ENCODE peak calls at places on chromosomes 11 and 22, in seven cellular contexts. T is keratinocyte, C is body of pancreas, E is epithelial cell of proximal tubule, F is BJ, Y is right cardiac atrium, V is HepG2. H is an unnamed sample.

GRCh38 chr11:43982421-43982820 is 40.0 kb downstream of the C11orf96 start:
- DNase-seq in F (no peak), C (no peak), V (no peak), Y (no peak), E (no peak), T (no peak), H (no peak)

GRCh38 chr11:115501895-115502589 is 2.2 kb downstream of the CADM1 start:
- DNase-seq in F (no peak), V (peak), T (no peak), Y (no peak), E (no peak), C (no peak), H (no peak)

GRCh38 chr11:31796523-31797226 is 14.4 kb downstream of the PAX6 start:
- DNase-seq in C (no peak), T (no peak), V (no peak), Y (no peak), F (no peak), E (no peak), H (no peak)

GRCh38 chr11:121070951-121071350 is 30.1 kb upstream of the TECTA start:
- DNase-seq in C (no peak), E (no peak), V (no peak), T (no peak), Y (no peak), F (no peak), H (no peak)

GRCh38 chr22:44026630-44027511 is 2.8 kb downstream of the PARVB start:
- DNase-seq in Y (peak), E (no peak), T (no peak), V (no peak), F (no peak), C (peak), H (peak)

GRCh38 chr11:33655842-33656600 is 44.6 kb downstream of the C11orf91 start:
- DNase-seq in T (no peak), Y (no peak), C (no peak), F (no peak), E (no peak), V (no peak), H (no peak)

GRCh38 chr11:130561441-130561881 is 113.0 kb downstream of the ADAMTS15 start:
- DNase-seq in F (no peak), Y (no peak), V (no peak), C (no peak), T (no peak), E (no peak), H (no peak)

GRCh38 chr11:92869716-92870115 is 99.7 kb upstream of the MTNR1B start:
- DNase-seq in Y (no peak), E (no peak), V (peak), F (no peak), T (no peak), C (no peak), H (no peak)

GRCh38 chr11:94139421-94139820 is 10.8 kb downstream of the PANX1 start:
- DNase-seq in T (no peak), E (no peak), F (no peak), C (no peak), V (no peak), Y (no peak), H (no peak)

GRCh38 chr22:35601743-35602633 is 15.1 kb downstream of the MB start:
- DNase-seq in C (peak), E (no peak), T (peak), V (no peak), F (no peak), Y (no peak), H (no peak)

GRCh38 chr11:19816040-19816439 is 103.4 kb downstream of the NAV2 start:
- DNase-seq in V (no peak), T (no peak), Y (no peak), F (no peak), E (no peak), C (peak), H (no peak)

GRCh38 chr11:110349109-110349996 is 52.9 kb upstream of the RDX start:
- DNase-seq in E (no peak), T (no peak), F (no peak), Y (no peak), V (no peak), C (no peak), H (no peak)

GRCh38 chr11:45163956-45164575 is 17.6 kb downstream of the PRDM11 start:
- DNase-seq in F (no peak), T (no peak), V (no peak), C (no peak), E (no peak), Y (peak), H (no peak)

GRCh38 chr11:10303558-10304363 is 1.1 kb upstream of the ADM start:
- DNase-seq in Y (no peak), F (no peak), T (no peak), E (no peak), C (peak), V (peak), H (no peak)

GRCh38 chr11:64864473-64865285 is 13.7 kb downstream of the EHD1 start:
- DNase-seq in T (no peak), E (no peak), V (no peak), C (peak), Y (peak), F (no peak), H (peak)

GRCh38 chr11:90845126-90845525 is 622.3 kb upstream of the CHORDC1 start:
- DNase-seq in Y (no peak), C (no peak), V (no peak), T (no peak), E (no peak), F (no peak), H (no peak)

GRCh38 chr22:42693055-42693762 is 27.5 kb downstream of the A4GALT start:
- DNase-seq in C (no peak), F (no peak), T (no peak), Y (peak), V (no peak), E (no peak), H (no peak)

GRCh38 chr11:128619540-128620305 is 32.4 kb upstream of the ETS1 start:
- DNase-seq in E (no peak), T (no peak), Y (no peak), V (no peak), F (no peak), C (no peak), H (no peak)

GRCh38 chr22:27825174-27825573 is 23.6 kb upstream of the MN1 start:
- DNase-seq in Y (no peak), E (no peak), C (no peak), F (no peak), V (no peak), T (no peak), H (no peak)

GRCh38 chr11:75503531-75504099 is 22.1 kb downstream of the GDPD5 start:
- DNase-seq in T (no peak), V (no peak), Y (no peak), C (no peak), E (no peak), F (no peak), H (no peak)

GRCh38 chr22:33829549-33830280 is 90.6 kb downstream of the LARGE1 start:
- DNase-seq in Y (no peak), E (no peak), T (no peak), C (no peak), F (no peak), V (no peak), H (no peak)

GRCh38 chr22:37771702-37772427 is 35.9 kb upstream of the GCAT start:
- DNase-seq in C (no peak), E (no peak), T (no peak), V (no peak), Y (peak), F (no peak), H (no peak)

GRCh38 chr11:79159657-79160450 is 281.0 kb downstream of the TENM4 start:
- DNase-seq in Y (no peak), C (no peak), T (no peak), V (no peak), E (no peak), F (no peak), H (no peak)

GRCh38 chr22:44710474-44711235 is 8.7 kb downstream of the PRR5 start:
- DNase-seq in V (no peak), T (peak), F (no peak), Y (peak), E (no peak), C (no peak), H (no peak)

GRCh38 chr11:42947405-42947804 is 364.4 kb upstream of the API5 start:
- DNase-seq in T (no peak), V (no peak), F (no peak), Y (no peak), E (no peak), C (no peak), H (no peak)

GRCh38 chr22:20034143-20034542 is 13.2 kb downstream of the TANGO2 start:
- DNase-seq in T (no peak), F (no peak), Y (no peak), C (no peak), E (no peak), V (no peak), H (no peak)

GRCh38 chr11:79304599-79305212 is 136.1 kb downstream of the TENM4 start:
- DNase-seq in T (no peak), V (no peak), C (no peak), Y (no peak), F (no peak), E (no peak), H (no peak)

GRCh38 chr11:65810046-65810868 is 23.4 kb downstream of the OVOL1 start:
- DNase-seq in T (no peak), F (no peak), Y (no peak), E (no peak), V (peak), C (no peak), H (no peak)

GRCh38 chr11:105609832-105610781 is at the start of gene GRIA4:
- DNase-seq in V (no peak), T (no peak), F (no peak), C (peak), Y (peak), E (no peak), H (no peak)

GRCh38 chr11:18522388-18522787 is 4.4 kb downstream of the TSG101 start:
- DNase-seq in F (no peak), C (no peak), T (no peak), Y (no peak), E (no peak), V (peak), H (no peak)

GRCh38 chr22:44448271-44448780 is 49.7 kb downstream of the RTL6 start:
- DNase-seq in C (peak), F (peak), V (no peak), Y (peak), T (peak), E (peak), H (peak)

GRCh38 chr22:20298803-20299735 is 20.8 kb downstream of the DGCR6L start:
- DNase-seq in E (no peak), T (peak), C (peak), Y (peak), F (no peak), V (peak), H (no peak)

DNA sequence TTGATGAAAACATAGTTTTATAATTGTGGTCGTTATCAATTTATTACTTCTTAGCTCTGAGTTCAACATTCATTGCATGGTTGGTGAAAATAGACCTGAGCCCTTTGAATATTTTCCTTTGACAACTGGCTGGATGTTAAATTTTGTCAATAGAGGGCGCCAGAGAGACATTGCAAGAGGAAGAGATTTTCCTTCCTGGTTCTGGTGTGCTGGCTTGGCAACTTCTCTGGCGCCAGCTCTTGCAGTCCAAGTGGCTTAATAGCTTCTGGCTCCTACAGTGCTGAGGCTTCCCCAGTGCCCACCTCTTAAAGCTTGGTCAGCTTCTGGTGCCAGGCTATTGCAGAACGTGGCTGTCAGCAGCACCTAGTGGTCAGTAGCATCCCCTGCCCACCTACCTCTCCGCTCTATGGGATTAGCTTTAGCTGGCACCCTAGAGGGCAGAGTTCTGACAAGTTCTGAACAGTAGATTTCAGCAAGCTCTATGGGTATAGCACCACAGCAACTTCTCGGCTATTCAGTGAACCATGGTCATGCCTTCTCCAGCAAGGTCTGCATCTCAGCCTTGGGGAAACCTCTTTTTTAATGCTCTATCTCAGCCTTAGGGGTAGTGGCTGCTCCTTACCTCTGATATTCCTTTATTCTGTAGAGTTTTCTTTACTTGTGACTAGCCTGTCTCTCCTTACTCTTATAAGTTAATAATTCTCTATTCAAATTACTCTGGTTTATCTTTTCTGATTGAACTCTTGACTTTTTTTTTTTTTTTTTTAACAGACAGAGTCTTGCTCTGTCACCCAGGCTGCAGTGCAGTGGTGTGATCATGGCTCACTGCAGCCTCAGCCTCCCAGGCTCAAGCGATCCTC is 59.4 kb downstream of the ACER3 start:
- DNase-seq in C (peak), Y (peak), F (no peak), T (peak), E (peak), V (peak), H (peak)
- H3K4me3 ChIP-seq in C (no peak), Y (no peak), F (no peak), T (no peak), E (peak), V (no peak), H (peak)

DNA sequence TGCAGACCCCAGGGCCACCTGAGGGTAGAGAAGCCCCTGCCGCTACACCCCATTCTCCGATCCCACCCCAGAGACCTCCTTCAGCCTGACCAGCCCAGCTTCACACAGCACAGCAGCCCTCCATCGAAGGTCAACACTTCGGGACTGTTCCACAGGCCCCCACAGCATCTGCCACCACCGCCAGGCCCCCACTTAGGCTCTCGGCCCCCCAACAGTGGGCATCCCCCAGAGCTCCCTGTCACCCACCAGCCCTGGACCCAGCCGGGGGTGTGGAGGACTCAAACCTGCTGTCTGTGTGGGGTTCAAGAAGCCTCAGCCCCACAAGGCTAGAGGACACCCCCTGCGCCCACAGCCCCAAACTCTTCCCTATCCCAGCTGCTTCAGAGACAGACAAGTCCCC is 6.2 kb downstream of the SBF1 start:
- DNase-seq in F (no peak), V (no peak), C (no peak), T (no peak), Y (no peak), E (no peak), H (no peak)
- H3K4me3 ChIP-seq in F (no peak), V (no peak), C (no peak), T (no peak), Y (no peak), E (no peak), H (no peak)

GRCh38 chr22:26550498-26551033 is 38.3 kb upstream of the TFIP11 start:
- DNase-seq in C (peak), Y (peak), E (peak), F (peak), T (no peak), V (peak), H (peak)
- H3K4me3 ChIP-seq in C (no peak), Y (no peak), E (no peak), F (no peak), T (no peak), V (no peak), H (no peak)

GRCh38 chr11:6476571-6476970 is 2.8 kb upstream of the TRIM3 start:
- DNase-seq in E (no peak), V (no peak), F (no peak), C (no peak), T (no peak), Y (no peak), H (no peak)

GRCh38 chr11:6473481-6474422 is at the start of gene TRIM3:
- DNase-seq in E (peak), Y (peak), T (peak), F (peak), C (peak), V (peak), H (peak)

GRCh38 chr11:6475936-6476335 is 2.2 kb upstream of the TRIM3 start:
- DNase-seq in F (no peak), T (no peak), C (peak), V (peak), Y (no peak), E (no peak), H (no peak)

GRCh38 chr11:6474423-6474792 is 667 bp upstream of the TRIM3 start:
- DNase-seq in F (no peak), E (no peak), Y (no peak), V (no peak), C (no peak), T (no peak), H (no peak)

DNA sequence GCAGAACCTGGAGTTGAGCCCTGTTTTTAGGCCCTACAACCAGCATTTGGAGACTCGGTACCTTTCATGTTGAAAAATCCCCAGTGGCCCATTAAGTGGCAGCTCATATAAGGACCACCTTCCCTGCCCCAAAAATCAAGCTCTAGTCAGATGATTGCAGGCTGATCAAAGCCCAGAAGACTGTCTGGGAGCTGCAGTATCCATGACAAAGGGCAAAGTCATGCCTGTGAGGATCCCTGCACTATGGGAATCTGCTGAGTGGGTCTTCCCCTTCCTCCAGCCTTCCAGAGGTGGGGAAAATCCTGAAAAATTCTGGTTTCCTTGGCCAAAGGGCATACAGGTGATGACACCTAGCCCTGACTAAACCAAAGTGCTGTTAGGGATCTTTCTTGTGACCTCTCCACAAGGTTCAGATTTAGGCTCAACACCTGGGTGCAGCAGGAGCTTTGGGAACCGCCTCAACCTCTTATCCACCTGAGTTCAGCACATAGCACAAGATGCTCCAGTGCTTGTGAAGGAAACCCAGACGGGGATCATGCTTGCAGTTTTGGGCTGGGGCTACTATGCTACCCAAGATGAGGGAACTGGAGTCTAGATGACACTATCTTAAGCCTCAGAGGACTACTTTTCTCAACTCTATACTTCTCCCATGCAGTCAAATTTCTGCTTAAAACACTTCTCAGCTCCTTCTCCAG is 1.2 kb upstream of the TRIM3 start:
- DNase-seq in T (no peak), C (no peak), F (no peak), E (no peak), Y (no peak), V (no peak), H (no peak)
- H3K4me3 ChIP-seq in T (no peak), C (no peak), F (no peak), E (no peak), Y (no peak), V (no peak), H (peak)

DNA sequence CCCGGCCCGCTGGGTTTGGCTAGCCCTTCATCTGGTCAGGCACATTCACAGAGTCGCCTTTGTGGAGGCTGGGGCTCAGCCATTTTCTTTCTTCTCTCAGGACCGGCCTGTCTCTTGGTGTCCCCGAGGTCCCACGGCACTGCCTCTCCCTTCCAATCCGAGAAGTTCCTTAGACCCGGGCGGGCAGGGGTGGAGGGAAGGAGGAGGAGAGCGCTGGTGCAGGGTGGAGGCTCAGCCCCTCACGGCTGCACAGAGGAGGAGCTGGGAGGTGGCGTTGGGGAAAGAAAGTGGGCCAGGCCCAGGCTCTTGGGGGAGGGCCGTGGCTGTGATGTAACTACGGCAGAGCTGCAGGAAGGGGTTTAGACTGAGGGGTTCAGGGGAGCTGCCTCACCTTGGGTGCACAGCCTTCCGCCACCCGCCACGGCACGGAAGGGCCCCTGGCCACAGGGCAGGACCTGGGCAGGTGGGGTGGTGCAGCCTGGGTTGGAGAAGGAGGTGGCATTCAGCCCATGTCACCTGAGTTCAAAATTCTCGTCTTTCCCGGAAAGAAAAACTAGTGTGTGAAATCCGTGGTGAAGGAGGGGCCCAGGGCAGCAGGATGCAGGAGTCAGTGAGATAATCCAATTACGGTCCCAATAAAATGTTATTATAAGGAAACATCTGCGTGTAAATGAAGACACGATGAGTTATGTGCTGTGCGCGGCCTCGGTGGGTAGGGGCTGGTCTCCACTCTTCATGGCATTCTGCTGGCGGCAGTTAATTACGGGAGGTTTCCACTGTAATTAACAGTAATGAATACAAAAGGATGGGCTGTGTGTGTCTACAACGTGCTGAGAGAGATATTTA is 1.7 kb downstream of the BRSK2 start:
- DNase-seq in T (no peak), V (no peak), C (peak), E (no peak), F (no peak), Y (peak), H (no peak)
- H3K4me3 ChIP-seq in T (no peak), V (peak), C (peak), E (peak), F (no peak), Y (no peak), H (no peak)

GRCh38 chr11:13850256-13851010 is 112.1 kb upstream of the SPON1 start:
- DNase-seq in Y (no peak), C (no peak), F (no peak), T (no peak), E (no peak), V (no peak), H (no peak)
- H3K4me3 ChIP-seq in Y (no peak), C (no peak), F (no peak), T (no peak), E (no peak), V (no peak), H (no peak)

GRCh38 chr22:22201925-22202343 is 42.7 kb upstream of the VPREB1 start:
- DNase-seq in F (no peak), Y (no peak), E (no peak), T (no peak), C (no peak), V (no peak), H (no peak)
- H3K4me3 ChIP-seq in F (no peak), Y (no peak), E (no peak), T (no peak), C (no peak), V (no peak), H (no peak)